ENCODE peak calls at places on chromosomes 7 and 10, in seven cellular contexts. G is HEK293T; Y is SK-MEL-5; C is activated B cell treated with CpG ODN at 0.5 μM for 24 hours; K is NCI-H510A; X is stimulated activated CD4-positive, alpha-beta T cell treated with anti-CD3 and anti-CD28 coated beads, Interleukin-12 subunit alpha, Interleukin-12 subunit beta, amount 100 ng/mL, for 48 hours; W is HuH-7. I is an unnamed sample.
A peak's percentile ranks its signal among the peaks of the same experiment; 100 is the strongest.

GRCh38 chr10:11715815-11716494 is 26.2 kb upstream of the ECHDC3 start:
- DNase-seq in Y (no peak), X (no peak), K (no peak), C (no peak), W (peak; percentile 91), G (no peak), I (no peak)

GRCh38 chr7:1464694-1465093 is 5.4 kb upstream of the MICALL2 start:
- DNase-seq in W (no peak), X (no peak), Y (no peak), C (no peak), G (no peak), K (no peak), I (no peak)

GRCh38 chr7:1755783-1756626 is 85.9 kb downstream of the ELFN1 start:
- DNase-seq in C (no peak), X (no peak), G (no peak), W (no peak), K (no peak), Y (no peak), I (peak; percentile 88)

GRCh38 chr7:112080441-112080840 is 125.8 kb downstream of the DOCK4 start:
- DNase-seq in G (no peak), C (no peak), W (no peak), Y (no peak), X (no peak), K (no peak), I (no peak)

GRCh38 chr10:10911471-10911921 is 106.2 kb upstream of the CELF2 start:
- DNase-seq in X (no peak), G (no peak), C (no peak), W (no peak), Y (no peak), K (no peak), I (no peak)

GRCh38 chr7:31921047-31921446 is 149.2 kb downstream of the PDE1C start:
- DNase-seq in C (no peak), K (no peak), Y (no peak), X (no peak), G (no peak), W (no peak), I (no peak)

GRCh38 chr7:6273380-6273837 is 985 bp upstream of the CYTH3 start:
- DNase-seq in G (no peak), C (no peak), Y (no peak), W (no peak), X (no peak), K (peak; percentile 71), I (peak; percentile 58)

GRCh38 chr10:44958196-44958896 is 1.3 kb upstream of the RASSF4 start:
- DNase-seq in C (no peak), K (no peak), W (no peak), G (no peak), X (no peak), Y (no peak), I (no peak)

GRCh38 chr10:117137031-117137910 is 799 bp downstream of the VAX1 start:
- DNase-seq in W (no peak), C (no peak), X (no peak), Y (peak; percentile 65), K (no peak), G (peak; percentile 84), I (peak; percentile 11)

GRCh38 chr10:133013478-133013877 is 71.1 kb upstream of the CFAP46 start:
- DNase-seq in X (no peak), W (no peak), C (no peak), Y (no peak), G (no peak), K (no peak), I (no peak)

GRCh38 chr10:119412831-119413737 is 129.4 kb downstream of the RGS10 start:
- DNase-seq in X (no peak), K (peak; percentile 30), G (no peak), C (no peak), Y (no peak), W (no peak), I (peak; percentile 16)

GRCh38 chr7:47228386-47229014 is 353.4 kb downstream of the TNS3 start:
- DNase-seq in X (no peak), C (no peak), Y (peak; percentile 51), W (no peak), G (peak; percentile 77), K (no peak), I (no peak)

GRCh38 chr7:105760549-105761447 is 115.6 kb downstream of the ATXN7L1 start:
- DNase-seq in X (no peak), K (no peak), W (no peak), G (no peak), C (no peak), Y (peak; percentile 30), I (no peak)

GRCh38 chr7:26664735-26665420 is 199.5 kb downstream of the SKAP2 start:
- DNase-seq in K (no peak), X (peak; percentile 13), W (no peak), C (no peak), G (no peak), Y (peak; percentile 63), I (no peak)

GRCh38 chr10:112732277-112732891 is 217.7 kb upstream of the TCF7L2 start:
- DNase-seq in C (no peak), G (no peak), X (no peak), W (no peak), K (no peak), Y (peak; percentile 93), I (peak; percentile 13)

GRCh38 chr10:68305889-68306288 is 26.0 kb upstream of the HNRNPH3 start:
- DNase-seq in X (no peak), K (no peak), W (no peak), C (no peak), Y (no peak), G (no peak), I (no peak)

GRCh38 chr7:107179326-107180163 is 10.7 kb downstream of the HBP1 start:
- DNase-seq in X (no peak), G (no peak), K (no peak), W (no peak), C (no peak), Y (no peak), I (no peak)

GRCh38 chr10:484925-485661 is 204.4 kb downstream of the DIP2C start:
- DNase-seq in C (no peak), Y (no peak), K (no peak), G (no peak), X (no peak), W (no peak), I (no peak)

GRCh38 chr7:112573302-112574039 is 92.7 kb downstream of the LSMEM1 start:
- DNase-seq in G (peak; percentile 12), K (no peak), Y (peak; percentile 28), C (no peak), W (no peak), X (no peak), I (no peak)